ENCODE peak calls at places on chromosomes 7 and 10, in four cellular contexts. F, A, T and H are unnamed samples.

GRCh38 chr7:31020652-31021051 is 31.5 kb upstream of the ADCYAP1R1 start:
- DNase-seq in A (no peak), F (no peak), T (no peak), H (no peak)

GRCh38 chr10:78953124-78954008 is 115.4 kb upstream of the ZMIZ1 start:
- DNase-seq in A (no peak), T (no peak), F (no peak), H (peak; percentile 43)

GRCh38 chr7:100100420-100101015 is 679 bp downstream of the MCM7 start:
- DNase-seq in F (peak; percentile 97), A (peak; percentile 98), T (peak; percentile 84), H (peak; percentile 98)

GRCh38 chr7:50721661-50722259 is 60.9 kb downstream of the GRB10 start:
- DNase-seq in A (no peak), T (no peak), F (no peak), H (no peak)

GRCh38 chr10:118873080-118873737 is 118.4 kb upstream of the CACUL1 start:
- DNase-seq in T (no peak), A (no peak), F (no peak), H (peak; percentile 47)

GRCh38 chr7:47597379-47597778 is 15.5 kb upstream of the TNS3 start:
- DNase-seq in T (no peak), F (no peak), A (no peak), H (no peak)

GRCh38 chr10:92238586-92239098 is 52.2 kb downstream of the CPEB3 start:
- DNase-seq in F (peak; percentile 62), A (no peak), T (no peak), H (peak; percentile 38)

GRCh38 chr10:77301305-77301730 is 336.3 kb downstream of the KCNMA1 start:
- DNase-seq in F (peak; percentile 25), A (no peak), T (no peak), H (peak; percentile 35)

GRCh38 chr10:73946253-73947145 is 35.6 kb downstream of the PLAU start:
- DNase-seq in T (no peak), F (no peak), A (no peak), H (no peak)

GRCh38 chr10:110337906-110338305 is 33.2 kb upstream of the SMNDC1 start:
- DNase-seq in T (no peak), A (no peak), F (no peak), H (peak; percentile 82)

GRCh38 chr10:44437837-44438752 is 53.2 kb upstream of the CXCL12 start:
- DNase-seq in F (no peak), A (peak; percentile 55), T (no peak), H (no peak)

GRCh38 chr10:117535045-117535751 is 7.3 kb upstream of the EMX2 start:
- DNase-seq in A (no peak), T (no peak), F (no peak), H (peak; percentile 9)

GRCh38 chr7:92250603-92251002 is 4.8 kb downstream of the ANKIB1 start:
- DNase-seq in T (no peak), A (no peak), F (no peak), H (no peak)

GRCh38 chr7:3235322-3235721 is 65.7 kb upstream of the SDK1 start:
- DNase-seq in T (no peak), A (no peak), F (no peak), H (no peak)

GRCh38 chr7:77238703-77239136 is 39.1 kb upstream of the FGL2 start:
- DNase-seq in A (no peak), F (no peak), T (no peak), H (no peak)

GRCh38 chr7:81600608-81601007 is 169.2 kb downstream of the HGF start:
- DNase-seq in F (peak; percentile 67), T (no peak), A (no peak), H (peak; percentile 71)

GRCh38 chr7:49125246-49125645 is 200.9 kb downstream of the CDC14C start:
- DNase-seq in A (no peak), F (no peak), T (no peak), H (no peak)

GRCh38 chr10:5534051-5534821 is 9.5 kb downstream of the CALML3 start:
- DNase-seq in F (no peak), A (peak; percentile 67), T (no peak), H (no peak)

GRCh38 chr10:88975377-88975720 is 15.2 kb upstream of the FAS start:
- DNase-seq in T (no peak), A (no peak), F (no peak), H (no peak)

GRCh38 chr10:71638087-71638576 is 81.4 kb downstream of the C10orf105 start:
- DNase-seq in T (no peak), F (no peak), A (no peak), H (no peak)

GRCh38 chr7:51139796-51140195 is 176.8 kb downstream of the COBL start:
- DNase-seq in F (no peak), A (no peak), T (no peak), H (no peak)

GRCh38 chr7:36795451-36796021 is 71.2 kb upstream of the AOAH start:
- DNase-seq in T (no peak), F (no peak), A (no peak), H (no peak)

GRCh38 chr10:5538892-5539651 is 14.3 kb downstream of the CALML3 start:
- DNase-seq in F (no peak), A (peak; percentile 53), T (no peak), H (no peak)

GRCh38 chr7:83861-84632 is 108.3 kb upstream of the FAM20C start:
- DNase-seq in T (no peak), A (peak; percentile 59), F (no peak), H (no peak)

GRCh38 chr7:1702652-1703051 is 32.6 kb downstream of the ELFN1 start:
- DNase-seq in F (no peak), T (no peak), A (no peak), H (no peak)

GRCh38 chr10:78623577-78624215 is 445.1 kb upstream of the ZMIZ1 start:
- DNase-seq in F (peak; percentile 55), T (peak; percentile 39), A (no peak), H (peak; percentile 15)

GRCh38 chr10:84211566-84211965 is 13.8 kb downstream of the LRIT2 start:
- DNase-seq in T (no peak), F (no peak), A (peak; percentile 56), H (no peak)

DNA sequence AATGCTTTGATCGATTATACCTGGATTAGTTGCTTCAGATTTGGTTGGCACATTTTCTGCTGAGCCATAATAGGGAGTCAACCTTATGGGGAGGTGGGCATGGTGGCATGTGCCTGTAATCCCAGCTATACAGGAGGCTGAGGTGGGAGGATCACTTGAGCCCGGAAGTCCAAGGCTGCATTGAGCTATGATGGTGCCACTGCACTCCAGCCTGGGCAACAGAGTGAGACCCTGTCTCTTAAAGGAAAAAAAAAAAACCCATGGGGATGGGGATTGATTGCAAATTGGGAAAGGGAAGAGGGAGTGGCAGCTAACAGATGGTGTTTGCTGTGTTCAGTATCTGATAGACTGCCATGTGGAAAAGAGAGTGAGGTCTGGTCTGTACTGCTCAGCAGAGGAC is 11.1 kb downstream of the STK17A start:
- DNase-seq in T (no peak), A (no peak), F (no peak), H (no peak)
- H3K4me3 ChIP-seq in T (no peak overlapping the region), A (no peak overlapping the region), F (no peak overlapping the region), H (no peak overlapping the region)

DNA sequence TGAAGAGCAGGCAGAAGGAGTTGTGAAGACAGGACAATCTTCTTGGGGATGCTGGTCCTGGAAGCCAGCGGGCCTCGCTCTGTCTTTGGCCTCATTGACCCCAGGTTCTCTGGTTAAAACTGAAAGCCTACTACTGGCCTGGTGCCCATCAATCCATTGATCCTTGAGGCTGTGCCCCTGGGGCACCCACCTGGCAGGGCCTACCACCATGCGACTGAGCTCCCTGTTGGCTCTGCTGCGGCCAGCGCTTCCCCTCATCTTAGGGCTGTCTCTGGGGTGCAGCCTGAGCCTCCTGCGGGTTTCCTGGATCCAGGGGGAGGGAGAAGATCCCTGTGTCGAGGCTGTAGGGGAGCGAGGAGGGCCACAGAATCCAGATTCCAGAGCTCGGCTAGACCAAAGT is 1.5 kb downstream of the CHPF2 start:
- DNase-seq in F (no peak), A (peak; percentile 60), T (no peak), H (no peak)
- H3K4me3 ChIP-seq in F (peak overlapping the region; percentile 97), A (peak overlapping the region; percentile 95), T (peak overlapping the region; percentile 89), H (peak overlapping the region; percentile 96)

DNA sequence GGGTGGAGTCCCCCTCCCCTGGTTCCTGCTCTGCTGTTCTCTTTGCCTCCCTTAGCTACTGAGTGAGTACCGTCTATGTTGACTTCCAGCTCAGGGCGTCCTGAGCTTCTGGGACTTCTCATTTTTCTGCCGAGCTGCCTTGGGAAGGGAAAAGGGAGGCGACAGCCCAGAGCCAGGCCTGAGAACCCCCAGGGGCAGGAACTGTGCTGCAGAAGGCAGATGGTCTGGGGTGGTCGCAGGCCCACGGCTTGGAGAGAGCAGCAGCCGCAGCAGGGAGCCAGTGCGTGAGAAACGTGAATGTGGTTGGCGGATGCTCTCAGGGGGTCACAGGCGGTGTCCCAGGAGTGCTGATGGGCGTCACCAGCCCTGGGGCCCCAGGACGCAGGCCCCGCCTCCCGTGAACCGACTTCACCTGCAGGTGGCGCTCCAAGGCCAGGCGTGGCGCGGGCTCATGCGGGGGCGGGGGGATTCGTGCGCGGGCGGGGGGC is 9.2 kb upstream of the PWWP2B start:
- DNase-seq in A (peak; percentile 74), T (peak; percentile 34), F (no peak), H (peak; percentile 28)
- H3K4me3 ChIP-seq in A (no peak overlapping the region), T (peak overlapping the region; percentile 6), F (no peak overlapping the region), H (no peak overlapping the region)

GRCh38 chr10:932589-932988 is 1.1 kb upstream of the LARP4B start:
- DNase-seq in A (no peak), T (no peak), F (no peak), H (no peak)
- H3K4me3 ChIP-seq in A (peak overlapping the region; percentile 88), T (peak overlapping the region; percentile 16), F (no peak overlapping the region), H (no peak overlapping the region)

GRCh38 chr7:159143780-159144755 is 599 bp downstream of the VIPR2 start:
- DNase-seq in A (peak; percentile 77), T (no peak), F (no peak), H (peak; percentile 21)

GRCh38 chr7:159145544-159145891 is 851 bp upstream of the VIPR2 start:
- DNase-seq in A (peak; percentile 61), F (no peak), T (no peak), H (no peak)

GRCh38 chr7:159146084-159146858 is 1.6 kb upstream of the VIPR2 start:
- DNase-seq in F (no peak), A (no peak), T (no peak), H (no peak)

GRCh38 chr7:159142730-159143129 is 1.9 kb downstream of the VIPR2 start:
- DNase-seq in F (no peak), T (no peak), A (no peak), H (no peak)

DNA sequence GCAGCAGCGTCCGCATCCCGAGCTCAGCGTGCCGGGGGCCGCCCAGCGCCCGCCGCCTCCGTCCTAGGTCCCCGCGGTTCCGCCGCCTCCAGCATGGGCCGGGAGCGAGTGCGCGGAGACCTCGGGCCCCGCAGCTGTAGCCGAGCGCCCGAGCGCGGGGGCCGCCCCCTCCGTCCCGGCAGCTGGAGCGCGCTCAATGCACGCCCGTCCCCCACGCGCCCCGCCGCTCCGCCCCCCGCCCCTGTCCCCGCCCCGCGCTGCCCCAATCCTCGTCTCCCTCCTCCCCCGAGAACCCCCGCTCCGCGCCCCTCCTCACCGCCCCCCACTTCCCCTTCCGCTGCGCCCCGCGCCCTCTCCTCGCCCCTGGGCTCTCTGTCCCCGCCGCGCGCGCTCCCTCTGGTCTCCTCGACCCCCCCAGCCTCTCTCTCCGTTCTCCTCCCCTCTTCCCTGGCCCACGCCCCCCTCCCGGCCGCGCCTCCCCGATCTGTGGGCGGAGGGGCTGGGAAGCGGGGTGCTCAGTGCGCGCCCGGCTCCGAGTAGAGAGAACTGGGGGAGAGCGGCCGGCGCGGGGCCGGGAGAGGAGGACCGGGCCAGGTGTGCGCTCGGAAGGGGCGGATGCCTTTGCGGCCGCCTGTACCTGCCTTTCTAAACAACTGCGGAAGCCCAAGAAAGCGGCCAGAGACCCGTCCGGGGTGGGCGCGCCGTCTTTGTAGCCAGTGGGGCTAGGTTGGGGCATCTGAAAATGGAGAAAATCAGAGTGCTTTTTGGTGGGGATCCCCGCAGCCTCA is at the start of gene VIPR2:
- DNase-seq in F (no peak), T (no peak), A (peak; percentile 68), H (no peak)
- H3K4me3 ChIP-seq in F (no peak within 1 kb of the TSS), T (no peak within 1 kb of the TSS), A (peak within 1 kb of the TSS; percentile 78), H (no peak within 1 kb of the TSS)

GRCh38 chr10:101029520-101030309 is 1.2 kb downstream of the PDZD7 start:
- DNase-seq in A (no peak), F (no peak), T (no peak), H (no peak)
- H3K4me3 ChIP-seq in A (no peak overlapping the region), F (no peak overlapping the region), T (no peak overlapping the region), H (no peak overlapping the region)